ENCODE peak calls at places on chromosomes 13 and 19, in four cellular contexts. I is lower leg skin, T is kidney epithelial cell, Y is iPS-NIHi11. J is an unnamed sample.

GRCh38 chr13:40149611-40150283 is 494.3 kb downstream of the COG6 start:
- DNase-seq in I (no peak), T (peak), Y (no peak), J (no peak)

GRCh38 chr19:33863436-33863835 is 66.8 kb downstream of the KCTD15 start:
- DNase-seq in I (no peak), T (no peak), Y (no peak), J (no peak)

GRCh38 chr13:20191311-20191901 is 1.3 kb downstream of the GJB2 start:
- DNase-seq in I (no peak), T (no peak), Y (no peak), J (no peak)

GRCh38 chr13:30978981-30979956 is 46.8 kb downstream of the TEX26 start:
- DNase-seq in I (no peak), T (no peak), Y (peak), J (peak)

GRCh38 chr19:45271098-45271497 is 20.0 kb downstream of the MARK4 start:
- DNase-seq in I (no peak), T (no peak), Y (no peak), J (no peak)

GRCh38 chr19:2026770-2027169 is 11.3 kb upstream of the BTBD2 start:
- DNase-seq in I (no peak), T (no peak), Y (no peak), J (no peak)

GRCh38 chr13:26872444-26873173 is 112.0 kb upstream of the GPR12 start:
- DNase-seq in I (peak), T (no peak), Y (peak), J (peak)

GRCh38 chr19:39823693-39824092 is 10.3 kb downstream of the DYRK1B start:
- DNase-seq in I (no peak), T (no peak), Y (no peak), J (no peak)

GRCh38 chr13:112510987-112511715 is 76.8 kb downstream of the TUBGCP3 start:
- DNase-seq in I (no peak), T (no peak), Y (no peak), J (no peak)

GRCh38 chr13:112697756-112698655 is 8.2 kb downstream of the ATP11A start:
- DNase-seq in I (no peak), T (no peak), Y (no peak), J (no peak)

GRCh38 chr13:25905411-25906010 is 146.3 kb downstream of the SHISA2 start:
- DNase-seq in I (no peak), T (no peak), Y (no peak), J (no peak)

GRCh38 chr13:66831317-66831716 is 398.8 kb downstream of the PCDH9 start:
- DNase-seq in I (no peak), T (no peak), Y (no peak), J (peak)

J was measured in OCI-LY7.